ENCODE peak calls at places on chromosomes 7 and 10, in six cellular contexts. One of them, this sample, is unnamed.

GRCh38 chr10:110414563-110415309 is 83.0 kb upstream of the DUSP5 start:
- DNase-seq in neuronal stem cell: no peak
- DNase-seq in H1: no peak
- DNase-seq in IMR-90: no peak
- DNase-seq in mesenchymal stem cell: no peak
- DNase-seq in H9: no peak
- DNase-seq in this sample: peak; percentile 78

GRCh38 chr10:36280396-36280795 is 638.3 kb upstream of the FZD8 start:
- DNase-seq in mesenchymal stem cell: peak; percentile 28
- DNase-seq in H1: no peak
- DNase-seq in neuronal stem cell: no peak
- DNase-seq in IMR-90: peak; percentile 54
- DNase-seq in H9: no peak
- DNase-seq in this sample: no peak

GRCh38 chr10:75957321-75957720 is 525.9 kb downstream of the LRMDA start:
- DNase-seq in neuronal stem cell: no peak
- DNase-seq in H9: no peak
- DNase-seq in H1: no peak
- DNase-seq in mesenchymal stem cell: peak; percentile 10
- DNase-seq in IMR-90: no peak
- DNase-seq in this sample: no peak

GRCh38 chr7:157373493-157373892 is 36.7 kb downstream of the DNAJB6 start:
- DNase-seq in neuronal stem cell: no peak
- DNase-seq in mesenchymal stem cell: no peak
- DNase-seq in H9: no peak
- DNase-seq in IMR-90: no peak
- DNase-seq in H1: no peak
- DNase-seq in this sample: no peak

GRCh38 chr10:101897633-101898032 is 54.0 kb upstream of the KCNIP2 start:
- DNase-seq in H1: no peak
- DNase-seq in H9: no peak
- DNase-seq in neuronal stem cell: no peak
- DNase-seq in IMR-90: peak; percentile 75
- DNase-seq in mesenchymal stem cell: peak; percentile 44
- DNase-seq in this sample: no peak

GRCh38 chr7:158315326-158315725 is 272.3 kb downstream of the PTPRN2 start:
- DNase-seq in H9: peak; percentile 6
- DNase-seq in mesenchymal stem cell: no peak
- DNase-seq in H1: no peak
- DNase-seq in IMR-90: no peak
- DNase-seq in neuronal stem cell: no peak
- DNase-seq in this sample: no peak

GRCh38 chr7:50369408-50370026 is 65.0 kb downstream of the IKZF1 start:
- DNase-seq in H9: peak; percentile 50
- DNase-seq in mesenchymal stem cell: peak; percentile 15
- DNase-seq in H1: no peak
- DNase-seq in neuronal stem cell: peak; percentile 57
- DNase-seq in IMR-90: no peak
- DNase-seq in this sample: peak; percentile 68

GRCh38 chr10:87844837-87845623 is 18.3 kb downstream of the KLLN start:
- DNase-seq in neuronal stem cell: no peak
- DNase-seq in H9: no peak
- DNase-seq in mesenchymal stem cell: peak; percentile 77
- DNase-seq in IMR-90: peak; percentile 86
- DNase-seq in H1: no peak
- DNase-seq in this sample: peak; percentile 31

GRCh38 chr7:139294241-139294640 is 46.9 kb upstream of the FMC1 start:
- DNase-seq in H1: no peak
- DNase-seq in H9: no peak
- DNase-seq in mesenchymal stem cell: no peak
- DNase-seq in IMR-90: no peak
- DNase-seq in neuronal stem cell: no peak
- DNase-seq in this sample: no peak

GRCh38 chr7:97971120-97971989 is 18.6 kb downstream of the OCM2 start:
- DNase-seq in IMR-90: peak; percentile 13
- DNase-seq in neuronal stem cell: no peak
- DNase-seq in H1: no peak
- DNase-seq in mesenchymal stem cell: peak; percentile 40
- DNase-seq in H9: no peak
- DNase-seq in this sample: peak; percentile 47

GRCh38 chr7:12291870-12292269 is 80.8 kb downstream of the TMEM106B start:
- DNase-seq in mesenchymal stem cell: peak; percentile 5
- DNase-seq in H1: no peak
- DNase-seq in neuronal stem cell: no peak
- DNase-seq in IMR-90: peak; percentile 1
- DNase-seq in H9: no peak
- DNase-seq in this sample: peak; percentile 22

GRCh38 chr7:109479388-109479787 is 909.7 kb downstream of the DNAJB9 start:
- DNase-seq in IMR-90: no peak
- DNase-seq in mesenchymal stem cell: no peak
- DNase-seq in H9: no peak
- DNase-seq in neuronal stem cell: no peak
- DNase-seq in H1: no peak
- DNase-seq in this sample: peak; percentile 14

GRCh38 chr10:34985823-34986222 is 104.3 kb downstream of the CUL2 start:
- DNase-seq in IMR-90: no peak
- DNase-seq in H9: peak; percentile 60
- DNase-seq in H1: no peak
- DNase-seq in mesenchymal stem cell: peak; percentile 17
- DNase-seq in neuronal stem cell: no peak
- DNase-seq in this sample: peak; percentile 52

GRCh38 chr7:111540199-111540815 is 22.0 kb downstream of the IMMP2L start:
- DNase-seq in IMR-90: no peak
- DNase-seq in H9: no peak
- DNase-seq in mesenchymal stem cell: no peak
- DNase-seq in neuronal stem cell: no peak
- DNase-seq in H1: no peak
- DNase-seq in this sample: no peak

GRCh38 chr10:114822771-114823463 is 1.3 kb downstream of the FHIP2A start:
- DNase-seq in H1: no peak
- DNase-seq in mesenchymal stem cell: peak; percentile 77
- DNase-seq in IMR-90: peak; percentile 74
- DNase-seq in H9: no peak
- DNase-seq in neuronal stem cell: no peak
- DNase-seq in this sample: peak; percentile 95

GRCh38 chr7:99784007-99784406 is at the start of gene CYP3A4:
- DNase-seq in H1: no peak
- DNase-seq in mesenchymal stem cell: no peak
- DNase-seq in IMR-90: no peak
- DNase-seq in neuronal stem cell: no peak
- DNase-seq in H9: no peak
- DNase-seq in this sample: no peak
- H4K91ac ChIP-seq in H1: no peak within 1 kb of the TSS
- H4K91ac ChIP-seq in mesenchymal stem cell: no peak within 1 kb of the TSS
- H4K91ac ChIP-seq in IMR-90: no peak within 1 kb of the TSS
- H4K91ac ChIP-seq in neuronal stem cell: no peak within 1 kb of the TSS
- H4K91ac ChIP-seq in H9: no peak within 1 kb of the TSS
- H4K91ac ChIP-seq in this sample: no peak within 1 kb of the TSS

GRCh38 chr10:89887830-89888229 is 186.4 kb downstream of the KIF20B start:
- DNase-seq in mesenchymal stem cell: no peak
- DNase-seq in neuronal stem cell: no peak
- DNase-seq in H1: no peak
- DNase-seq in IMR-90: no peak
- DNase-seq in H9: no peak
- DNase-seq in this sample: no peak

GRCh38 chr10:89891006-89891405 is 189.6 kb downstream of the KIF20B start:
- DNase-seq in neuronal stem cell: no peak
- DNase-seq in IMR-90: no peak
- DNase-seq in H9: no peak
- DNase-seq in mesenchymal stem cell: peak; percentile 1
- DNase-seq in H1: no peak
- DNase-seq in this sample: peak; percentile 4

GRCh38 chr10:89887406-89887805 is 186.0 kb downstream of the KIF20B start:
- DNase-seq in H9: no peak
- DNase-seq in neuronal stem cell: no peak
- DNase-seq in mesenchymal stem cell: no peak
- DNase-seq in H1: no peak
- DNase-seq in IMR-90: no peak
- DNase-seq in this sample: no peak

GRCh38 chr10:89889610-89890009 is 188.2 kb downstream of the KIF20B start:
- DNase-seq in mesenchymal stem cell: no peak
- DNase-seq in neuronal stem cell: no peak
- DNase-seq in H9: no peak
- DNase-seq in IMR-90: no peak
- DNase-seq in H1: no peak
- DNase-seq in this sample: no peak

GRCh38 chr10:89888647-89889046 is 187.3 kb downstream of the KIF20B start:
- DNase-seq in H1: no peak
- DNase-seq in mesenchymal stem cell: no peak
- DNase-seq in H9: no peak
- DNase-seq in IMR-90: no peak
- DNase-seq in neuronal stem cell: no peak
- DNase-seq in this sample: no peak
- H3K9ac ChIP-seq in H1: no peak overlapping the region
- H3K9ac ChIP-seq in mesenchymal stem cell: no peak overlapping the region
- H3K9ac ChIP-seq in H9: no peak overlapping the region
- H3K9ac ChIP-seq in IMR-90: no peak overlapping the region
- H3K9ac ChIP-seq in neuronal stem cell: no peak overlapping the region
- H3K9ac ChIP-seq in this sample: no peak overlapping the region

GRCh38 chr7:148149730-148150129 is 440.8 kb upstream of the C7orf33 start:
- DNase-seq in neuronal stem cell: no peak
- DNase-seq in H1: no peak
- DNase-seq in H9: no peak
- DNase-seq in IMR-90: no peak
- DNase-seq in mesenchymal stem cell: no peak
- DNase-seq in this sample: no peak
- H4K91ac ChIP-seq in neuronal stem cell: no peak overlapping the region
- H4K91ac ChIP-seq in H1: no peak overlapping the region
- H4K91ac ChIP-seq in H9: no peak overlapping the region
- H4K91ac ChIP-seq in IMR-90: no peak overlapping the region
- H4K91ac ChIP-seq in mesenchymal stem cell: no peak overlapping the region
- H4K91ac ChIP-seq in this sample: no peak overlapping the region

DNA sequence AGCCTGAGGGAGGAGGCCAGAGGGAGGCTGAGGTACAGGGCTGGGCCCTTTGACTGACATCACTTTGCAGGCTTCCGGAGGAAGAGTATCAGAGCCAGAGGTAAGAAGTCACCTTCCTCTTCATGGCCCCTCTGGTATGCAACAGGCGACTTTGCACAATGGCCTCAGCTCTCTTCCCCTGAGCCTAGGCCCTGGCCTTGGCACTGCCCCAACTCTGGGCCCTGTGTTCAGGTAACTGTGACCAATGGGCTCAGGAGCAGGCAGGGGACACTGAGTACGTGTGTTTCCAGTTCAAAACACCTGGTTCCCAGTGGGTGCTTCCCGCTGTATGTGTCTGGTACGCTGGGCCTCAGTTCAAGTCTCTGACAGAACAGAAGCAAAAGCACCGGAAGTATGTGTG is 12.1 kb upstream of the PAX2 start:
- DNase-seq in mesenchymal stem cell: no peak
- DNase-seq in H1: no peak
- DNase-seq in IMR-90: no peak
- DNase-seq in neuronal stem cell: no peak
- DNase-seq in H9: no peak
- DNase-seq in this sample: no peak
- H3K9ac ChIP-seq in mesenchymal stem cell: no peak overlapping the region
- H3K9ac ChIP-seq in H1: no peak overlapping the region
- H3K9ac ChIP-seq in IMR-90: no peak overlapping the region
- H3K9ac ChIP-seq in neuronal stem cell: no peak overlapping the region
- H3K9ac ChIP-seq in H9: no peak overlapping the region
- H3K9ac ChIP-seq in this sample: no peak overlapping the region